ENCODE peak calls at places on chromosomes 5 and 9, in five cellular contexts. J is suprapubic skin, H is omental fat pad, G is upper lobe of right lung, I is ovary. O is an unnamed sample.

GRCh38 chr9:14271078-14271673 is 42.8 kb downstream of the NFIB start:
- DNase-seq in I (peak; percentile 85), G (no peak), H (no peak), J (peak; percentile 70), O (no peak)

GRCh38 chr5:115439042-115439441 is 105.5 kb downstream of the FEM1C start:
- DNase-seq in H (no peak), I (no peak), G (no peak), J (no peak), O (no peak)

GRCh38 chr5:51392689-51393199 is 9.5 kb downstream of the ISL1 start:
- DNase-seq in G (no peak), J (no peak), H (no peak), I (no peak), O (no peak)

GRCh38 chr5:372911-373709 is 51.6 kb downstream of the AHRR start:
- DNase-seq in J (peak; percentile 64), G (peak; percentile 67), I (peak; percentile 42), H (no peak), O (peak; percentile 94)

GRCh38 chr5:174305241-174305681 is 259.8 kb downstream of the NSG2 start:
- DNase-seq in H (no peak), I (no peak), G (no peak), J (no peak), O (no peak)

GRCh38 chr5:173782671-173783101 is 105.5 kb upstream of the CPEB4 start:
- DNase-seq in H (no peak), G (no peak), I (no peak), J (no peak), O (no peak)

GRCh38 chr9:22208846-22209585 is 199.9 kb upstream of the CDKN2B start:
- DNase-seq in H (no peak), I (no peak), G (no peak), J (no peak), O (no peak)

GRCh38 chr9:87039809-87040392 is 92.6 kb upstream of the GAS1 start:
- DNase-seq in H (no peak), J (no peak), G (no peak), I (no peak), O (no peak)

GRCh38 chr5:92599217-92599810 is 981.7 kb downstream of the NR2F1-AS1 start:
- DNase-seq in H (no peak), J (no peak), G (no peak), I (no peak), O (no peak)

GRCh38 chr5:28328691-28329090 is 1290.3 kb upstream of the CDH9 start:
- DNase-seq in H (no peak), I (no peak), G (no peak), J (no peak), O (no peak)

GRCh38 chr9:126160067-126160853 is 166.4 kb upstream of the MVB12B start:
- DNase-seq in G (peak; percentile 21), H (no peak), J (no peak), I (no peak), O (no peak)

GRCh38 chr5:171720086-171720485 is 65.5 kb upstream of the SMIM23 start:
- DNase-seq in H (no peak), J (no peak), G (no peak), I (no peak), O (no peak)

GRCh38 chr9:91395106-91395552 is 28.5 kb downstream of the NFIL3 start:
- DNase-seq in I (no peak), H (no peak), J (no peak), G (no peak), O (no peak)

GRCh38 chr9:37340961-37341360 is 81.5 kb upstream of the GRHPR start:
- DNase-seq in G (no peak), J (no peak), I (no peak), H (no peak), O (no peak)

GRCh38 chr5:1692381-1692780 is 107.3 kb downstream of the MRPL36 start:
- DNase-seq in H (no peak), G (no peak), I (no peak), J (no peak), O (no peak)
- TF ChIP-seq CTCF in H (no peak), G (no peak), I (no peak), J (no peak), O (no peak)

GRCh38 chr5:137605377-137605776 is 106.3 kb upstream of the SPOCK1 start:
- DNase-seq in H (no peak), I (no peak), J (no peak), G (no peak), O (no peak)
- TF ChIP-seq CTCF in H (no peak), I (no peak), J (no peak), G (no peak), O (peak; percentile 77)

GRCh38 chr5:150272531-150272930 is 17.0 kb downstream of the CAMK2A start:
- DNase-seq in J (no peak), I (no peak), H (no peak), G (no peak), O (no peak)
- TF ChIP-seq CTCF in J (no peak), I (no peak), H (no peak), G (peak; percentile 27), O (peak; percentile 77)

DNA sequence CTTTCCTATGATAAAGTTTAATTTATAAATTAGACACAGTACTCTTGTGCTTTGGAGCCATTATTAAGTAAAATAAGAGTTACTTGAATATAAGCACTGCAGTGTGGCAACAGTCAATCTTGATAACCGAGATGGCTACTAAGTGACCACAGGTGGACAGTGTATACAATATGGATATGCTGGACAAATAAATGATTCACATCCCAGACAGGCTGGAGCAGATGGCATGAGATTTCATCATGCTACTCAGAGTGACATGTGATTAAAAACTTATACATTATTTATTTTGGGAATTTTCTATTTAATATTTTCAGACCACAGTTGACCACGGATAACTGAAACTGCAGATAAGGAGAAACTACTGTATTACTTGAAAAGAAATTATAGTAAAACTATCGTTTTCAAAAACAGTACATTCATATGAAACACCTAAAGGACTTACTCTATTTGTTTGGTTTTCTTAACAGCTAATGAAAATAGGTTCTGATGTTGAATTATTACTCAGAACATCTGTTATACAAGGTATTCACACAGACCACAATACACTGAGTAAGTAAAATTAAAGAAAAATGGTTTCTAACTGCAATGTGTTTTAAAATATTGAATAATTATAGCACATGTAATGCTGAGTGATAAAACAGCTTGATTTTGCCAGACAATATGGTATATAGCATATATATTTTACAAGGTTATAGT is 16.0 kb downstream of the LYRM7 start:
- DNase-seq in H (no peak), G (no peak), J (no peak), I (no peak), O (no peak)
- TF ChIP-seq CTCF in H (no peak), G (no peak), J (no peak), I (no peak), O (no peak)

GRCh38 chr5:52839285-52839684 is 51.6 kb downstream of the ITGA1 start:
- DNase-seq in H (no peak), J (no peak), G (no peak), I (no peak), O (no peak)

GRCh38 chr5:52838306-52839015 is 50.7 kb downstream of the ITGA1 start:
- DNase-seq in G (no peak), H (no peak), J (no peak), I (no peak), O (no peak)

GRCh38 chr5:52834320-52834719 is 46.6 kb downstream of the ITGA1 start:
- DNase-seq in H (no peak), I (no peak), J (no peak), G (no peak), O (no peak)

GRCh38 chr5:52837591-52838001 is 49.9 kb downstream of the ITGA1 start:
- DNase-seq in H (no peak), G (no peak), I (no peak), J (no peak), O (no peak)

DNA sequence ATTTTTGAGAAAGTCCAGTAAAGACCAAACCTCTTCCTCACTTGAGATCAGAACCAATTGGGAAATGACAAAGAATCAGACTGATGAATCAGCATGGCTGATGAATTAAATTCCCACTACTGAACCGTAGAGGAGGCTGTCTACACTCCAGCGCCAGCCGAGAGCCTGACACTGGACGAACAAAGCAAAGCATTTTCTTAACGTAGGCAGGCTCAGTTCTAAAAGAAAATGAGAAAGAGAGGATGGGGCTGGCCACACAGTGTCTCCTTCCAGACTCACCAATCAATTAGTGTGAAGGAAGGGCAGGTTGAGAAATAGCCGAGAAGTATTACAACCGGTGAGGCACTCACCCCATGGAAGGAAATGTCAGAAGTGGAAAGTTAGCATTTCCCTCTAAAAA is 49.4 kb downstream of the ITGA1 start:
- DNase-seq in I (no peak), G (no peak), J (no peak), H (no peak), O (no peak)
- TF ChIP-seq CTCF in I (no peak), G (no peak), J (no peak), H (no peak), O (peak; percentile 74)

DNA sequence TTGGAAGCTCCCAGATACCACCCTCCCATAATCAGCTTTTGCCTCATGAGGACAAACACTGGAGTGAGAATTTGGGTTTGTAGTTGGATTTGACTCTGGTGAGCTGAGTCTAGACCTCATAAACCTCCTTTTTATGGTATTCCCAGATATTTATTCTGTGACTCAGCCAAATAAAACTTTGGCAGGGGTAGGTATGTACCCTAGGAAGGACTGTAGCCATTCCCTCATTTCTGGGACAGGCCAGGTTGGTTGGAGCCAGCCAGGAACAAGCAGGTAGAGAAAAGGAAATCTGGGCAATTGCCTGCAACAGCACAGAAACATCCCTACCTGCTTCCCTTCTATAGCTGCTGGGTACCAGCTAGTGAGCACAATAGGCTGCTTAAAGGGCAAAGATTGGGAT is 19.4 kb downstream of the ENHO start:
- DNase-seq in G (no peak), J (no peak), H (no peak), I (no peak), O (no peak)
- TF ChIP-seq CTCF in G (no peak), J (no peak), H (no peak), I (no peak), O (no peak)

GRCh38 chr5:2014058-2014610 is 131.4 kb upstream of the IRX4 start:
- DNase-seq in I (no peak), J (no peak), H (no peak), G (no peak), O (no peak)

GRCh38 chr5:2012885-2013284 is 130.2 kb upstream of the IRX4 start:
- DNase-seq in I (no peak), J (no peak), G (no peak), H (no peak), O (no peak)

GRCh38 chr5:2015961-2016360 is 133.2 kb upstream of the IRX4 start:
- DNase-seq in G (no peak), J (no peak), I (no peak), H (no peak), O (no peak)

GRCh38 chr5:2013301-2014057 is 130.8 kb upstream of the IRX4 start:
- DNase-seq in H (no peak), I (no peak), J (no peak), G (no peak), O (no peak)

GRCh38 chr5:2015116-2015848 is 132.6 kb upstream of the IRX4 start:
- DNase-seq in I (no peak), G (no peak), H (no peak), J (no peak), O (no peak)
- TF ChIP-seq CTCF in I (no peak), G (no peak), H (no peak), J (no peak), O (no peak)

GRCh38 chr5:161966544-161966943 is 101.0 kb upstream of the GABRG2 start:
- DNase-seq in J (no peak), G (no peak), I (no peak), H (no peak), O (no peak)
- TF ChIP-seq CTCF in J (no peak), G (peak; percentile 35), I (no peak), H (no peak), O (peak; percentile 68)